ENCODE peak calls at places on chromosomes 6 and 20, in four cellular contexts. S is small intestine, Q is GM12865, H is KG1. T is an unnamed sample.

GRCh38 chr20:59823860-59824259 is 109.6 kb downstream of the SYCP2 start:
- DNase-seq in Q (no peak), H (no peak), S (no peak), T (no peak)

GRCh38 chr6:273441-274111 is 18.7 kb upstream of the DUSP22 start:
- DNase-seq in H (no peak), S (no peak), Q (no peak), T (no peak)

GRCh38 chr20:24672886-24673677 is 203.7 kb downstream of the SYNDIG1 start:
- DNase-seq in S (no peak), H (no peak), Q (no peak), T (no peak)

GRCh38 chr6:163260911-163261310 is 153.6 kb upstream of the QKI start:
- DNase-seq in H (no peak), S (no peak), Q (no peak), T (no peak)

GRCh38 chr6:2959909-2960719 is 11.3 kb downstream of the SERPINB6 start:
- DNase-seq in H (no peak), Q (no peak), S (no peak), T (no peak)

GRCh38 chr6:111061493-111061892 is 25.8 kb upstream of the SLC16A10 start:
- DNase-seq in H (no peak), Q (no peak), S (no peak), T (no peak)

GRCh38 chr6:133631421-133631820 is 257.5 kb upstream of the TCF21 start:
- DNase-seq in Q (no peak), H (no peak), S (no peak), T (no peak)

GRCh38 chr20:58906894-58907293 is 54.4 kb downstream of the GNAS start:
- DNase-seq in Q (peak; percentile 68), S (no peak), H (no peak), T (peak; percentile 67)

GRCh38 chr6:89630488-89630887 is 8.1 kb downstream of the LYRM2 start:
- DNase-seq in S (no peak), H (no peak), Q (no peak), T (no peak)

GRCh38 chr20:11810316-11811130 is 107.2 kb upstream of the BTBD3 start:
- DNase-seq in H (no peak), Q (no peak), S (no peak), T (no peak)

GRCh38 chr6:48928937-48929336 is 534.1 kb downstream of the MMUT start:
- DNase-seq in Q (no peak), S (no peak), H (no peak), T (no peak)

GRCh38 chr6:135451617-135452190 is 45.8 kb downstream of the AHI1 start:
- DNase-seq in S (peak; percentile 51), Q (peak; percentile 48), H (peak; percentile 46), T (peak; percentile 72)

GRCh38 chr6:77455271-77455670 is 8.0 kb downstream of the HTR1B start:
- DNase-seq in Q (no peak), H (no peak), S (no peak), T (no peak)

GRCh38 chr20:38293490-38294333 is 10.2 kb upstream of the BPI start:
- DNase-seq in Q (no peak), S (no peak), H (no peak), T (no peak)

GRCh38 chr6:145310116-145310515 is 425.2 kb downstream of the EPM2A start:
- DNase-seq in H (no peak), Q (no peak), S (no peak), T (no peak)

GRCh38 chr6:108779521-108779920 is 68.7 kb upstream of the ARMC2 start:
- DNase-seq in Q (no peak), S (no peak), H (no peak), T (peak; percentile 31)

GRCh38 chr6:159943101-159943632 is 25.7 kb upstream of the IGF2R start:
- DNase-seq in H (no peak), S (no peak), Q (no peak), T (no peak)

GRCh38 chr20:6863798-6864201 is 96.3 kb downstream of the BMP2 start:
- DNase-seq in H (no peak), S (no peak), Q (no peak), T (no peak)

GRCh38 chr6:142940487-142940886 is 4.5 kb downstream of the HIVEP2 start:
- DNase-seq in Q (no peak), H (no peak), S (no peak), T (no peak)

GRCh38 chr6:113786168-113786567 is 71.0 kb upstream of the MARCKS start:
- DNase-seq in S (peak; percentile 96), Q (no peak), H (no peak), T (no peak)

GRCh38 chr6:135743476-135743875 is 108.0 kb upstream of the PDE7B start:
- DNase-seq in H (no peak), S (no peak), Q (no peak), T (no peak)

GRCh38 chr6:11096109-11096508 is 2.5 kb downstream of the SMIM13 start:
- DNase-seq in Q (peak; percentile 24), H (no peak), S (peak; percentile 69), T (peak; percentile 50)

GRCh38 chr6:43630980-43631619 is 2.0 kb upstream of the GTPBP2 start:
- DNase-seq in H (no peak), S (no peak), Q (no peak), T (peak; percentile 31)

GRCh38 chr20:22686097-22686496 is 101.7 kb upstream of the FOXA2 start:
- DNase-seq in Q (peak; percentile 43), S (peak; percentile 41), H (no peak), T (peak; percentile 51)

GRCh38 chr6:112308476-112308875 is 38.7 kb upstream of the RFPL4B start:
- DNase-seq in H (no peak), Q (no peak), S (no peak), T (no peak)

GRCh38 chr20:17023811-17024210 is 203.0 kb upstream of the PCSK2 start:
- DNase-seq in Q (no peak), H (no peak), S (no peak), T (no peak)

GRCh38 chr20:21101453-21102251 is 4.5 kb downstream of the LINC00237 start:
- DNase-seq in H (no peak), Q (peak; percentile 15), S (peak; percentile 23), T (no peak)

GRCh38 chr6:68317366-68317765 is 317.7 kb upstream of the ADGRB3 start:
- DNase-seq in Q (no peak), S (no peak), H (no peak), T (no peak)

GRCh38 chr6:135046912-135047311 is 7.7 kb downstream of the HBS1L start:
- DNase-seq in S (no peak), Q (no peak), H (no peak), T (no peak)

GRCh38 chr6:35091353-35092083 is 49.6 kb downstream of the TCP11 start:
- DNase-seq in H (no peak), Q (no peak), S (no peak), T (no peak)

GRCh38 chr6:31734703-31735500 is 1.4 kb downstream of the CLIC1 start:
- DNase-seq in Q (peak; percentile 88), S (peak; percentile 83), H (peak; percentile 57), T (peak; percentile 63)

GRCh38 chr6:35083507-35083906 is 57.6 kb downstream of the TCP11 start:
- DNase-seq in Q (no peak), S (peak; percentile 43), H (no peak), T (no peak)

GRCh38 chr6:32854376-32855178 is 585 bp downstream of the PSMB9 start:
- DNase-seq in H (peak; percentile 47), Q (peak; percentile 76), S (peak; percentile 83), T (peak; percentile 69)

GRCh38 chr6:32982084-32982701 is 13.8 kb downstream of the BRD2 start:
- DNase-seq in Q (peak; percentile 54), S (no peak), H (no peak), T (peak; percentile 65)

GRCh38 chr6:130500693-130501092 is 134.9 kb downstream of the TMEM200A start:
- DNase-seq in H (no peak), Q (no peak), S (no peak), T (no peak)

GRCh38 chr20:16699287-16699686 is 30.5 kb upstream of the SNRPB2 start:
- DNase-seq in H (no peak), S (no peak), Q (no peak), T (no peak)

GRCh38 chr20:61757678-61758555 is 307.8 kb downstream of the TAF4 start:
- DNase-seq in Q (no peak), S (no peak), H (no peak), T (no peak)

GRCh38 chr6:170208171-170208601 is 82.7 kb downstream of the DLL1 start:
- DNase-seq in H (no peak), Q (no peak), S (no peak), T (no peak)

GRCh38 chr6:109524129-109524528 is 41.1 kb upstream of the ZBTB24 start:
- DNase-seq in Q (no peak), H (no peak), S (no peak), T (no peak)